ENCODE peak calls at places on chromosome 9, in seven cellular contexts. U is body of pancreas, T is tibial artery, R is ovary, X is fibroblast of lung, P is Karpas-422, M is cardiac muscle cell. Z is an unnamed sample. For H3K9me3, the result is how much of the 10 kb centered on the place peaks cover.

GRCh38 chr9:90964101-90965020 is 162.7 kb downstream of the SYK start:
- DNase-seq in U (peak), T (no peak), R (peak), X (no peak), P (no peak), M (peak), Z (no peak)

GRCh38 chr9:124456341-124457078 is 6.3 kb downstream of the ADGRD2 start:
- DNase-seq in U (no peak), T (no peak), R (no peak), X (no peak), P (no peak), M (no peak), Z (no peak)

GRCh38 chr9:130265431-130266235 is at the start of gene HMCN2:
- DNase-seq in U (no peak), T (peak), R (no peak), X (no peak), P (no peak), M (peak), Z (no peak)

GRCh38 chr9:98998441-98999151 is 54.9 kb downstream of the COL15A1 start:
- DNase-seq in U (peak), T (peak), R (peak), X (peak), P (peak), M (peak), Z (peak)

GRCh38 chr9:121353246-121353975 is 16.6 kb downstream of the STOM start:
- DNase-seq in U (no peak), T (no peak), R (no peak), X (no peak), P (no peak), M (no peak), Z (no peak)

GRCh38 chr9:19162956-19163355 is 35.7 kb upstream of the PLIN2 start:
- DNase-seq in U (peak), T (peak), R (no peak), X (peak), P (no peak), M (peak), Z (no peak)

GRCh38 chr9:137458194-137459146 is 664 bp downstream of the NSMF start:
- DNase-seq in U (peak), T (peak), R (peak), X (no peak), P (peak), M (no peak), Z (no peak)

GRCh38 chr9:79362100-79363081 is 209.4 kb upstream of the TLE4 start:
- DNase-seq in U (no peak), T (no peak), R (no peak), X (no peak), P (no peak), M (no peak), Z (peak)

GRCh38 chr9:98807070-98807810 is at the start of gene GALNT12:
- DNase-seq in U (peak), T (no peak), R (no peak), X (no peak), P (peak), M (no peak), Z (no peak)

GRCh38 chr9:126862461-126862830 is 2.0 kb downstream of the ZBTB34 start:
- DNase-seq in U (no peak), T (no peak), R (no peak), X (no peak), P (no peak), M (no peak), Z (no peak)
- H3K4me3 ChIP-seq in U (no peak), T (peak), R (peak), X (peak), P (peak), M (peak), Z (no peak)

DNA sequence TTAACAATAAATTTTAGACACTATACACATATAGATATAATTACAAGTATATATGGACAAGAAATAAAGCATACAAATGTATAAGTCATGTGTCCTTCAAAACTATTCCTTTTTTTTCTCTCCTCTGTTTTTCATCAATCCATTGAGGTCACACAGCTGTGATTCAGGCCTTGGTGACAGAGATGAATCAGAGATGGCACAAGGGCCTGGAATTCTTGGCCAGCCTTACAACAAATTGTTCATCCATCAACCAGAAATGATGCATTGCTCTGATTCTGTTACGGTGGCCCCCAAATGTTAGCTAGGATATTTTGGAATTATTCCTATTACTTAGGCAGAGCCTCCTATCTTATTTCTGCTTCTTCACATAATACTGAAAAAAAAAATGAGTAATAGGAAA is 108.7 kb upstream of the MPDZ start:
- DNase-seq in U (peak), T (peak), R (no peak), X (peak), P (no peak), M (peak), Z (no peak)
- H3K9me3 ChIP-seq in U (under half), T (under half), R (under half), X (under half), P (under half), M (under half), Z (under half)

DNA sequence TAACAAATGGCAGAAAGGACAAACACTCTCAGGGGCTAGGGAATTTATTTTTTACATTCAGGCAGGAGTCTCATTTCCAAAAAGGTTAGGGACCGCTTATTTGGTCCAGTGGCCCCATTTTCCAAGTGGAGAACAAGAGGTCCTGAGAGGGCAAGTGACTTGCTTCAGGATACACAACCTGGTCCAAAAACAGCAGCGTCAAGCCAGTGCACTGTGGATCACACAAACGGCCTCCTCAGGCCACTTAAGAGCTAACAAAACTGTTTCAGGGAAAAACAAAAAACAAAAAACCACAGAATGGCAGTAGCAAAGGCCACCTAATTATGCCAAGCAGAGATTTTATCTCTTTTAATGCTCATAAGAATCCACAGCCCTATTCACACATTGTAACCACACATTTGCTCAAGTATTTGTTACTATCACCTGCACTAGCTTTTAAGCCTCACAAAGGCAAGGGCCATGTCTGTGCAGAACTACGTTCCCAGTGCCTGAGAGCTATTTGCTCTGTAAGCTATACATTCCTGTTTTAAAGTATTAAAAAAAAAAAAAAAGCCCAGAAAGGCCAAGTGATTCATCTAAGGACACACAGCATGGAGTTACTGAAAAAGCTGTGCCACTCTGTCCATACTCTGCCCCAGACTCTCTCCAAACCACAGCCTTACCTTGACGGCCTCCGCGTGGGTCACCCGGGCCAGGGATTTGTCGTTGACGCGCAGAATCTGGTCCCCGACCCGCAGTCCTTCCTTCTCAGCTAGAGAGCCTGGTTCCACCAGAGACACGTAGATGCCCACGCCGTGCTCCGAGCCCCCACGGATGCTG is 1.5 kb downstream of the WHRN start:
- DNase-seq in U (no peak), T (no peak), R (no peak), X (no peak), P (no peak), M (no peak), Z (no peak)
- H3K4me3 ChIP-seq in U (no peak), T (peak), R (peak), X (no peak), P (no peak), M (peak), Z (peak)

GRCh38 chr9:135644631-135645218 is 5.4 kb upstream of the GLT6D1 start:
- DNase-seq in U (no peak), T (no peak), R (no peak), X (no peak), P (no peak), M (no peak), Z (no peak)

GRCh38 chr9:135650408-135650807 is 11.1 kb upstream of the GLT6D1 start:
- DNase-seq in U (no peak), T (no peak), R (no peak), X (no peak), P (no peak), M (no peak), Z (no peak)

GRCh38 chr9:135648494-135649410 is 9.4 kb upstream of the GLT6D1 start:
- DNase-seq in U (no peak), T (no peak), R (no peak), X (no peak), P (peak), M (no peak), Z (no peak)

GRCh38 chr9:135649508-135649907 is 10.2 kb upstream of the GLT6D1 start:
- DNase-seq in U (no peak), T (no peak), R (no peak), X (no peak), P (no peak), M (no peak), Z (no peak)

DNA sequence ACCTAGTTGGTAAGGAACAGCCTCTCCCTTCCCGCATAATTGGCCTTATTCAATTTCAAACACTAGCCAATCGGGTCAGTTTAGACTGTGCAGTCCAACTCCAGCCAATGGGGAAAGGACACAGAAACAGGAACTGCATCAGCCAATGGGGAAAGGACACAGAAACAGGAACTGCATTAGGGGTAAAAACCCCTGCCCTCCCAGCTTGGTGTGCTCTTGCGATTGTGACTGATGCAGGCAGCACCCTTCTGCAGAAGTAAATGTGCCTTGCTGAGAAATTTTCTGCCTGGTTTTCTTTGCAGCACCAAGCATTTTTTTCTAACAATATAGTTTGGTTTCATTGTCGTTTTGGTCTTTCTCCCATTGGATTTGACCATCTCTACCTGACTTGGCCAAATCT is 8.6 kb upstream of the GLT6D1 start:
- DNase-seq in U (no peak), T (no peak), R (no peak), X (no peak), P (no peak), M (no peak), Z (no peak)
- H3K9me3 ChIP-seq in U (under half), T (under half), R (under half), X (under half), P (under half), M (under half), Z (under half)

Z was measured in iPS DF 6.9.